ENCODE peak calls at places on chromosomes 16 and 17, in eight cellular contexts. Q is psoas muscle, H is OCI-LY7, O is H1, W is adipocyte, S is tibial artery, V is GM23248, J is left lung. T is an unnamed sample.
A peak's percentile ranks its signal among the peaks of the same experiment; 100 is the strongest.

GRCh38 chr17:57004944-57005579 is 27.1 kb downstream of the SCPEP1 start:
- DNase-seq in Q (no peak), H (peak; percentile 94), O (no peak), W (no peak), S (no peak), V (no peak), J (no peak), T (no peak)

GRCh38 chr17:73638556-73638955 is 5.7 kb downstream of the SDK2 start:
- DNase-seq in Q (no peak), H (no peak), O (no peak), W (no peak), S (no peak), V (no peak), J (no peak), T (no peak)

GRCh38 chr16:17070882-17071592 is 399.7 kb downstream of the XYLT1 start:
- DNase-seq in Q (no peak), H (peak; percentile 81), O (peak; percentile 61), W (no peak), S (peak; percentile 35), V (peak; percentile 33), J (no peak), T (no peak)

GRCh38 chr16:79647586-79647985 is 47.0 kb upstream of the MAF start:
- DNase-seq in Q (no peak), H (no peak), O (no peak), W (no peak), S (no peak), V (no peak), J (no peak), T (no peak)

GRCh38 chr17:75764711-75765421 is at the start of gene GALK1:
- DNase-seq in Q (peak; percentile 81), H (peak; percentile 91), O (peak; percentile 82), W (peak; percentile 90), S (peak; percentile 68), V (peak; percentile 92), J (peak; percentile 95), T (peak; percentile 76)

GRCh38 chr16:67086829-67087228 is 22.9 kb upstream of the PHAF1 start:
- DNase-seq in Q (no peak), H (no peak), O (no peak), W (peak; percentile 31), S (no peak), V (no peak), J (no peak), T (no peak)

GRCh38 chr17:41792835-41793748 is 6.6 kb upstream of the JUP start:
- DNase-seq in Q (no peak), H (no peak), O (no peak), W (peak; percentile 52), S (no peak), V (peak; percentile 57), J (peak; percentile 87), T (peak; percentile 64)

GRCh38 chr16:3890091-3890490 is 9.6 kb upstream of the CREBBP start:
- DNase-seq in Q (no peak), H (no peak), O (no peak), W (no peak), S (no peak), V (no peak), J (no peak), T (no peak)

GRCh38 chr16:27520982-27521673 is 28.6 kb downstream of the GTF3C1 start:
- DNase-seq in Q (peak; percentile 75), H (no peak), O (no peak), W (no peak), S (peak; percentile 41), V (no peak), J (no peak), T (no peak)

GRCh38 chr16:29170393-29171239 is 185.8 kb downstream of the LAT start:
- DNase-seq in Q (peak; percentile 31), H (no peak), O (no peak), W (no peak), S (no peak), V (no peak), J (no peak), T (no peak)

GRCh38 chr16:6961704-6962103 is 370.9 kb upstream of the RBFOX1 start:
- DNase-seq in Q (no peak), H (no peak), O (no peak), W (no peak), S (no peak), V (no peak), J (no peak), T (no peak)

GRCh38 chr17:54435966-54436365 is 464.7 kb upstream of the TOM1L1 start:
- DNase-seq in Q (no peak), H (no peak), O (no peak), W (no peak), S (no peak), V (no peak), J (no peak), T (no peak)

GRCh38 chr17:29565643-29566472 is 979 bp downstream of the ABHD15 start:
- DNase-seq in Q (peak; percentile 39), H (peak; percentile 57), O (no peak), W (no peak), S (no peak), V (peak; percentile 27), J (peak; percentile 93), T (no peak)

GRCh38 chr17:76378548-76379274 is 5.7 kb upstream of the SPHK1 start:
- DNase-seq in Q (no peak), H (no peak), O (no peak), W (no peak), S (no peak), V (no peak), J (no peak), T (no peak)

GRCh38 chr17:83177611-83178532 is 98.5 kb downstream of the METRNL start:
- DNase-seq in Q (no peak), H (no peak), O (peak; percentile 29), W (no peak), S (no peak), V (no peak), J (peak; percentile 61), T (no peak)

GRCh38 chr17:8131844-8132441 is 8.0 kb upstream of the HES7 start:
- DNase-seq in Q (no peak), H (no peak), O (no peak), W (no peak), S (no peak), V (no peak), J (no peak), T (no peak)

GRCh38 chr16:67865318-67865717 is 7.5 kb upstream of the EDC4 start:
- DNase-seq in Q (peak; percentile 28), H (peak; percentile 38), O (no peak), W (peak; percentile 36), S (no peak), V (peak; percentile 67), J (no peak), T (peak; percentile 44)

GRCh38 chr17:77214743-77215142 is 74.0 kb downstream of the SEC14L1 start:
- DNase-seq in Q (no peak), H (peak; percentile 57), O (peak; percentile 63), W (peak; percentile 9), S (no peak), V (peak; percentile 54), J (no peak), T (peak; percentile 21)

GRCh38 chr16:47907109-47907508 is 248.7 kb downstream of the ABCC12 start:
- DNase-seq in Q (no peak), H (no peak), O (no peak), W (no peak), S (no peak), V (no peak), J (peak; percentile 53), T (no peak)

GRCh38 chr17:56594528-56595418 is 1.3 kb downstream of the NOG start:
- DNase-seq in Q (peak; percentile 35), H (no peak), O (peak; percentile 74), W (peak; percentile 54), S (no peak), V (peak; percentile 59), J (peak; percentile 76), T (peak; percentile 43)

GRCh38 chr16:20799599-20799998 is 6.7 kb downstream of the ERI2 start:
- DNase-seq in Q (no peak), H (peak; percentile 58), O (no peak), W (peak; percentile 81), S (no peak), V (peak; percentile 72), J (no peak), T (no peak)

GRCh38 chr16:89120281-89120680 is 26.6 kb downstream of the ACSF3 start:
- DNase-seq in Q (no peak), H (no peak), O (no peak), W (no peak), S (no peak), V (no peak), J (peak; percentile 60), T (no peak)
- H3K36me3 ChIP-seq in Q (peaks cover 73% of the 10 kb centered on the region), H (peaks cover 90% of the 10 kb centered on the region), O (no peaks in the 10 kb centered on the region), W (peaks cover 63% of the 10 kb centered on the region), S (peaks cover 96% of the 10 kb centered on the region), V (no peaks in the 10 kb centered on the region), J (peaks cover 87% of the 10 kb centered on the region), T (peaks cover 6% of the 10 kb centered on the region)

GRCh38 chr17:1783271-1783670 is 21.4 kb downstream of the SERPINF1 start:
- DNase-seq in Q (peak; percentile 79), H (no peak), O (no peak), W (no peak), S (no peak), V (peak; percentile 39), J (peak; percentile 84), T (no peak)
- H3K4me3 ChIP-seq in Q (peak overlapping the region; percentile 58), H (no peak overlapping the region), O (no peak overlapping the region), W (peak overlapping the region; percentile 62), S (peak overlapping the region; percentile 23), V (peak overlapping the region; percentile 30), J (no peak overlapping the region), T (no peak overlapping the region)

DNA sequence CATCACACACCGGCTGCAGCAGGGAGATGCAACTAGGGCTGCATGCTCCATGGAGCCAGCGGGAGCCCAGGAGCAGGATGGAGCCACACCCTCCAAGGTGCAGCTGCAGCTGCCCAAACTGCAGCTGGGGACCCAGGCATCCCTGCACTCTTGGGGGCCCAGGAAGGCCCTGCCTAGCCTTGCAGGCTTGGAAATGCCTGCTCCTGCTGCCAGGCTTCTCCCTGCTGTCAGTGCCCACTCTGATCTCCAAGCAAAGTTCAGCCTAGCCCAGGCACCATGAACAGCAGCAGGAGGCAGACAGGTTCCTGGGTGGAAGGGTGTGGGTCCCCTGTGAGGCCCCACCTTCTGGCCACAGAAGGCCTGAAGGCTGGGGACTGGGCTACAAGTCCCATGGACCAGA is 1057.1 kb downstream of the CDH8 start:
- DNase-seq in Q (no peak), H (no peak), O (no peak), W (no peak), S (no peak), V (no peak), J (peak; percentile 49), T (no peak)
- H3K9me3 ChIP-seq in Q (no peaks in the 10 kb centered on the region), H (no peaks in the 10 kb centered on the region), O (peaks cover 10% of the 10 kb centered on the region), W (peaks cover 3% of the 10 kb centered on the region), S (no peaks in the 10 kb centered on the region), V (no peaks in the 10 kb centered on the region), J (no peaks in the 10 kb centered on the region), T (no peaks in the 10 kb centered on the region)

GRCh38 chr16:8577678-8578304 is 12.5 kb downstream of the TMEM114 start:
- DNase-seq in Q (no peak), H (no peak), O (no peak), W (no peak), S (no peak), V (no peak), J (no peak), T (no peak)
- H3K36me3 ChIP-seq in Q (no peaks in the 10 kb centered on the region), H (no peaks in the 10 kb centered on the region), O (no peaks in the 10 kb centered on the region), W (no peaks in the 10 kb centered on the region), S (no peaks in the 10 kb centered on the region), V (no peaks in the 10 kb centered on the region), J (no peaks in the 10 kb centered on the region), T (no peaks in the 10 kb centered on the region)

T was measured in MG63.